ENCODE peak calls at places on chromosome 5, in ten cellular contexts. W is NCI-H82; Y is GM03348; X is stimulated activated CD8-positive, alpha-beta memory T cell treated with anti-CD3 and anti-CD28 coated beads, Interleukin-4, amount 100 ng/mL, for 1 hour; L is SJSA1; G is NCI-H1694 treated with DMSO at 0.1 percent for 48 hours; S is fibroblast of the aortic adventitia; V is amniotic stem cell; J is HCEC 1CT; P is HS-27A. F is an unnamed sample.
A peak's percentile ranks its signal among the peaks of the same experiment; 100 is the strongest.

GRCh38 chr5:43348964-43349363 is 35.8 kb upstream of the HMGCS1 start:
- DNase-seq in S (no peak), Y (no peak), W (no peak), P (no peak), V (no peak), X (no peak), J (no peak), G (no peak), L (no peak), F (no peak)

GRCh38 chr5:178208540-178209227 is 4.4 kb downstream of the HNRNPAB start:
- DNase-seq in X (no peak), V (no peak), S (no peak), G (no peak), L (no peak), Y (peak; percentile 38), W (peak; percentile 39), J (no peak), P (no peak), F (no peak)

GRCh38 chr5:14252793-14253192 is 109.7 kb downstream of the TRIO start:
- DNase-seq in Y (no peak), S (no peak), G (no peak), W (no peak), X (no peak), V (no peak), L (no peak), J (no peak), P (no peak), F (no peak)

GRCh38 chr5:150918613-150919012 is 13.8 kb upstream of the ZNF300 start:
- DNase-seq in Y (no peak), J (peak; percentile 34), P (no peak), W (no peak), G (no peak), X (no peak), L (no peak), S (no peak), V (peak; percentile 8), F (no peak)

GRCh38 chr5:131771692-131772091 is 25.1 kb downstream of the FNIP1 start:
- DNase-seq in P (no peak), W (no peak), L (no peak), Y (no peak), V (no peak), S (no peak), G (no peak), J (no peak), X (no peak), F (no peak)

GRCh38 chr5:173232499-173233346 is 2.3 kb downstream of the NKX2-5 start:
- DNase-seq in J (no peak), G (no peak), Y (no peak), V (no peak), P (no peak), L (no peak), W (no peak), X (no peak), S (no peak), F (no peak)

GRCh38 chr5:122141751-122142150 is 12.4 kb downstream of the ZNF474 start:
- DNase-seq in G (no peak), S (no peak), W (no peak), L (no peak), P (no peak), V (no peak), Y (no peak), J (peak; percentile 36), X (no peak), F (no peak)

GRCh38 chr5:137365126-137365865 is 133.8 kb downstream of the SPOCK1 start:
- DNase-seq in J (no peak), W (no peak), X (no peak), G (no peak), V (no peak), Y (peak; percentile 57), L (no peak), P (no peak), S (peak; percentile 39), F (no peak)

F was measured in cerebellar cortex.